ENCODE peak calls at places on chromosomes 7 and 10, in four cellular contexts. One of them, this sample, is unnamed.

GRCh38 chr10:29600821-29601220 is 34.0 kb downstream of the SVIL start:
- DNase-seq in endothelial cell: no peak
- DNase-seq in T-helper 2 cell: no peak
- DNase-seq in RPMI8226: no peak
- DNase-seq in this sample: no peak

GRCh38 chr7:26187380-26188290 is 12.9 kb downstream of the HNRNPA2B1 start:
- DNase-seq in T-helper 2 cell: no peak
- DNase-seq in endothelial cell: no peak
- DNase-seq in RPMI8226: no peak
- DNase-seq in this sample: no peak

GRCh38 chr10:104334965-104335650 is 3.2 kb downstream of the ITPRIP start:
- DNase-seq in RPMI8226: no peak
- DNase-seq in endothelial cell: no peak
- DNase-seq in T-helper 2 cell: no peak
- DNase-seq in this sample: no peak

GRCh38 chr10:89032141-89032814 is 41.7 kb downstream of the FAS start:
- DNase-seq in T-helper 2 cell: no peak
- DNase-seq in endothelial cell: no peak
- DNase-seq in RPMI8226: peak; percentile 48
- DNase-seq in this sample: no peak

GRCh38 chr10:131174651-131175540 is 136.6 kb downstream of the TCERG1L start:
- DNase-seq in T-helper 2 cell: no peak
- DNase-seq in RPMI8226: no peak
- DNase-seq in endothelial cell: no peak
- DNase-seq in this sample: no peak

GRCh38 chr7:20330797-20331230 is at the start of gene ITGB8:
- DNase-seq in endothelial cell: peak; percentile 34
- DNase-seq in RPMI8226: peak; percentile 34
- DNase-seq in T-helper 2 cell: peak; percentile 8
- DNase-seq in this sample: peak; percentile 42

GRCh38 chr10:34655286-34656170 is 159.6 kb downstream of the PARD3 start:
- DNase-seq in RPMI8226: peak; percentile 57
- DNase-seq in T-helper 2 cell: no peak
- DNase-seq in endothelial cell: peak; percentile 68
- DNase-seq in this sample: peak; percentile 52

GRCh38 chr7:36686499-36686898 is 37.8 kb downstream of the AOAH start:
- DNase-seq in endothelial cell: no peak
- DNase-seq in T-helper 2 cell: no peak
- DNase-seq in RPMI8226: no peak
- DNase-seq in this sample: no peak

GRCh38 chr10:43318978-43319965 is 52.2 kb upstream of the FXYD4 start:
- DNase-seq in endothelial cell: no peak
- DNase-seq in RPMI8226: no peak
- DNase-seq in T-helper 2 cell: no peak
- DNase-seq in this sample: no peak

GRCh38 chr7:11716185-11716584 is 115.8 kb downstream of the THSD7A start:
- DNase-seq in T-helper 2 cell: no peak
- DNase-seq in RPMI8226: no peak
- DNase-seq in endothelial cell: no peak
- DNase-seq in this sample: peak; percentile 16

GRCh38 chr7:103540986-103541385 is 95.0 kb upstream of the SLC26A5 start:
- DNase-seq in RPMI8226: no peak
- DNase-seq in endothelial cell: no peak
- DNase-seq in T-helper 2 cell: no peak
- DNase-seq in this sample: no peak

GRCh38 chr10:32417906-32418547 is 27.9 kb upstream of the CCDC7 start:
- DNase-seq in RPMI8226: no peak
- DNase-seq in endothelial cell: no peak
- DNase-seq in T-helper 2 cell: no peak
- DNase-seq in this sample: no peak

GRCh38 chr7:47685712-47686376 is 103.9 kb upstream of the TNS3 start:
- DNase-seq in endothelial cell: no peak
- DNase-seq in T-helper 2 cell: no peak
- DNase-seq in RPMI8226: no peak
- DNase-seq in this sample: no peak

GRCh38 chr7:81030472-81030871 is 111.6 kb upstream of the SEMA3C start:
- DNase-seq in endothelial cell: no peak
- DNase-seq in RPMI8226: no peak
- DNase-seq in T-helper 2 cell: no peak
- DNase-seq in this sample: no peak

GRCh38 chr10:36280396-36280795 is 638.3 kb upstream of the FZD8 start:
- DNase-seq in RPMI8226: no peak
- DNase-seq in endothelial cell: no peak
- DNase-seq in T-helper 2 cell: no peak
- DNase-seq in this sample: no peak

GRCh38 chr10:131641231-131641630 is 259.6 kb upstream of the PPP2R2D start:
- DNase-seq in T-helper 2 cell: no peak
- DNase-seq in endothelial cell: no peak
- DNase-seq in RPMI8226: peak; percentile 70
- DNase-seq in this sample: no peak

GRCh38 chr7:105298439-105298894 is 90.3 kb downstream of the SRPK2 start:
- DNase-seq in T-helper 2 cell: no peak
- DNase-seq in RPMI8226: peak; percentile 41
- DNase-seq in endothelial cell: no peak
- DNase-seq in this sample: no peak

GRCh38 chr7:81583882-81584533 is 185.8 kb downstream of the HGF start:
- DNase-seq in endothelial cell: no peak
- DNase-seq in RPMI8226: no peak
- DNase-seq in T-helper 2 cell: no peak
- DNase-seq in this sample: no peak

GRCh38 chr10:63439607-63440006 is 26.2 kb downstream of the JMJD1C start:
- DNase-seq in endothelial cell: no peak
- DNase-seq in T-helper 2 cell: no peak
- DNase-seq in RPMI8226: no peak
- DNase-seq in this sample: no peak

GRCh38 chr7:50821457-50821977 is 38.8 kb upstream of the GRB10 start:
- DNase-seq in endothelial cell: no peak
- DNase-seq in RPMI8226: no peak
- DNase-seq in T-helper 2 cell: no peak
- DNase-seq in this sample: no peak

GRCh38 chr7:44067064-44067951 is 1.9 kb upstream of the PGAM2 start:
- DNase-seq in T-helper 2 cell: no peak
- DNase-seq in RPMI8226: no peak
- DNase-seq in endothelial cell: no peak
- DNase-seq in this sample: no peak

This sample was measured in left colon.